ENCODE peak calls at places on chromosomes 5 and 9, in four cellular contexts. C, Y, B and D are unnamed samples.

GRCh38 chr5:123719004-123719403 is 207.0 kb downstream of the CSNK1G3 start:
- DNase-seq in B (no peak), C (no peak), Y (no peak), D (no peak)

GRCh38 chr9:80875947-80876346 is 813.4 kb downstream of the TLE1 start:
- DNase-seq in C (no peak), Y (no peak), B (no peak), D (no peak)

GRCh38 chr5:168187599-168187998 is 103.8 kb upstream of the WWC1 start:
- DNase-seq in Y (no peak), C (no peak), B (no peak), D (no peak)

GRCh38 chr5:139805545-139805944 is 9.9 kb downstream of the PSD2 start:
- DNase-seq in Y (no peak), C (no peak), B (no peak), D (no peak)

GRCh38 chr5:80492741-80493140 is 4.8 kb downstream of the FAM151B start:
- DNase-seq in C (no peak), B (no peak), Y (no peak), D (no peak)

GRCh38 chr9:37503736-37504135 is 18.0 kb downstream of the POLR1E start:
- DNase-seq in C (no peak), B (no peak), Y (no peak), D (no peak)

GRCh38 chr5:41068169-41068568 is 3.0 kb downstream of the MROH2B start:
- DNase-seq in Y (no peak), B (no peak), C (no peak), D (no peak)

GRCh38 chr5:171272996-171273970 is 35.8 kb upstream of the TLX3 start:
- DNase-seq in Y (peak), B (no peak), C (no peak), D (no peak)

GRCh38 chr5:61966991-61967390 is 339.0 kb upstream of the KIF2A start:
- DNase-seq in B (no peak), Y (no peak), C (no peak), D (no peak)

GRCh38 chr9:83620841-83621636 is 1.9 kb upstream of the IDNK start:
- DNase-seq in B (peak), C (no peak), Y (peak), D (peak)

GRCh38 chr5:66848749-66849641 is 252.8 kb downstream of the MAST4 start:
- DNase-seq in Y (no peak), C (no peak), B (no peak), D (no peak)

GRCh38 chr5:120164037-120164436 is 300.1 kb upstream of the PRR16 start:
- DNase-seq in Y (no peak), C (no peak), B (no peak), D (no peak)

GRCh38 chr9:75063556-75064305 is 24.2 kb downstream of the NMRK1 start:
- DNase-seq in C (no peak), Y (no peak), B (no peak), D (no peak)

GRCh38 chr9:89604463-89605180 is at the start of gene GADD45G:
- DNase-seq in B (peak), C (peak), Y (peak), D (peak)

GRCh38 chr5:157778121-157778805 is 34.8 kb downstream of the LSM11 start:
- DNase-seq in Y (no peak), B (no peak), C (no peak), D (no peak)

GRCh38 chr9:128128836-128129590 is 1.5 kb upstream of the PTGES2 start:
- DNase-seq in B (no peak), Y (no peak), C (no peak), D (no peak)

GRCh38 chr9:118962426-118962825 is 406.8 kb downstream of the BRINP1 start:
- DNase-seq in B (no peak), Y (no peak), C (no peak), D (peak)

GRCh38 chr9:22255337-22255736 is 191.3 kb upstream of the DMRTA1 start:
- DNase-seq in Y (no peak), B (no peak), C (no peak), D (no peak)

GRCh38 chr9:110116543-110116885 is 91.4 kb downstream of the C9orf152 start:
- DNase-seq in Y (no peak), C (no peak), B (no peak), D (no peak)

GRCh38 chr5:93602261-93603149 is 19.5 kb downstream of the NR2F1 start:
- DNase-seq in B (no peak), C (no peak), Y (peak), D (no peak)

GRCh38 chr5:64165500-64166200 is at the start of gene RNF180:
- DNase-seq in C (peak), Y (peak), B (no peak), D (peak)

GRCh38 chr5:84885479-84886258 is 501.0 kb upstream of the EDIL3 start:
- DNase-seq in Y (no peak), B (no peak), C (peak), D (no peak)

GRCh38 chr5:17185776-17186175 is 31.7 kb upstream of the BASP1 start:
- DNase-seq in Y (no peak), B (no peak), C (no peak), D (peak)

GRCh38 chr9:33695856-33696255 is 99.5 kb upstream of the PRSS3 start:
- DNase-seq in B (no peak), C (no peak), Y (no peak), D (no peak)

GRCh38 chr9:31950756-31951155 is 433.7 kb upstream of the ACO1 start:
- DNase-seq in B (no peak), C (no peak), Y (no peak), D (no peak)

GRCh38 chr5:170623576-170624181 is 119.9 kb downstream of the KCNIP1 start:
- DNase-seq in B (no peak), C (no peak), Y (peak), D (peak)

GRCh38 chr5:91706785-91707520 is 323.8 kb upstream of the ARRDC3 start:
- DNase-seq in Y (no peak), C (no peak), B (no peak), D (no peak)

GRCh38 chr5:176352116-176352878 is 9.3 kb downstream of the KIAA1191 start:
- DNase-seq in C (no peak), Y (no peak), B (no peak), D (no peak)

GRCh38 chr9:121483049-121483448 is 16.6 kb downstream of the GGTA1 start:
- DNase-seq in Y (no peak), C (no peak), B (no peak), D (no peak)

GRCh38 chr9:38375572-38375963 is 16.9 kb upstream of the ALDH1B1 start:
- DNase-seq in B (no peak), C (no peak), Y (no peak), D (no peak)

GRCh38 chr9:2709645-2710101 is 7.6 kb upstream of the KCNV2 start:
- DNase-seq in C (no peak), Y (no peak), B (no peak), D (no peak)

GRCh38 chr9:134390537-134390936 is 64.3 kb downstream of the RXRA start:
- DNase-seq in C (no peak), B (peak), Y (no peak), D (no peak)

GRCh38 chr5:125528881-125529280 is 782.4 kb upstream of the ZNF608 start:
- DNase-seq in B (no peak), C (no peak), Y (no peak), D (no peak)

GRCh38 chr5:124043456-124043855 is 531.5 kb downstream of the CSNK1G3 start:
- DNase-seq in B (no peak), C (no peak), Y (peak), D (no peak)

GRCh38 chr5:368162-369084 is 46.9 kb downstream of the AHRR start:
- DNase-seq in C (no peak), Y (no peak), B (no peak), D (no peak)

GRCh38 chr9:95074632-95075269 is 242.8 kb downstream of the FANCC start:
- DNase-seq in Y (no peak), C (no peak), B (no peak), D (no peak)

GRCh38 chr5:17425385-17426070 is 72.5 kb upstream of the TAF11L2 start:
- DNase-seq in Y (no peak), B (no peak), C (no peak), D (no peak)

GRCh38 chr5:136686192-136686872 is 321.0 kb upstream of the TRPC7 start:
- DNase-seq in C (no peak), B (no peak), Y (no peak), D (no peak)

GRCh38 chr5:145752534-145752933 is 82.6 kb downstream of the PRELID2 start:
- DNase-seq in Y (no peak), B (no peak), C (no peak), D (no peak)

GRCh38 chr9:129170229-129170628 is 7.8 kb downstream of the IER5L start:
- DNase-seq in C (no peak), B (no peak), Y (no peak), D (no peak)